ENCODE peak calls at places on chromosomes 1 and 21, in five cellular contexts. G is PC-9, U is astrocyte of the cerebellum, H is ovary, M is heart right ventricle. C is an unnamed sample.

GRCh38 chr1:30536530-30536929 is 186.9 kb downstream of the MATN1 start:
- DNase-seq in H (no peak), M (no peak), G (no peak), U (no peak), C (no peak)

GRCh38 chr21:28671549-28672195 is 321.0 kb downstream of the LTN1 start:
- DNase-seq in H (no peak), G (no peak), M (no peak), U (no peak), C (no peak)

GRCh38 chr1:19272064-19272463 is 16.5 kb downstream of the AKR7A3 start:
- DNase-seq in G (no peak), U (no peak), H (no peak), M (no peak), C (no peak)

GRCh38 chr1:236365999-236366570 is 28.0 kb upstream of the EDARADD start:
- DNase-seq in M (no peak), G (no peak), U (no peak), H (no peak), C (no peak)

GRCh38 chr1:233445737-233446136 is 118.2 kb downstream of the MAP3K21 start:
- DNase-seq in G (no peak), H (no peak), U (no peak), M (no peak), C (no peak)

GRCh38 chr1:10665930-10666850 is 130.3 kb downstream of the CASZ1 start:
- DNase-seq in U (no peak), H (no peak), M (peak), G (no peak), C (no peak)

GRCh38 chr1:234433563-234434285 is 45.3 kb downstream of the TARBP1 start:
- DNase-seq in G (peak), H (no peak), M (no peak), U (no peak), C (peak)

GRCh38 chr1:116405241-116406135 is 32.4 kb downstream of the ATP1A1 start:
- DNase-seq in G (no peak), U (no peak), M (no peak), H (no peak), C (no peak)

GRCh38 chr1:41370756-41371420 is 9.7 kb downstream of the FOXO6 start:
- DNase-seq in G (no peak), M (no peak), U (no peak), H (peak), C (no peak)

GRCh38 chr1:42567038-42567437 is 91.2 kb upstream of the PPIH start:
- DNase-seq in G (no peak), U (no peak), M (no peak), H (no peak), C (no peak)

GRCh38 chr21:43322311-43322710 is 104.6 kb downstream of the SIK1 start:
- DNase-seq in H (no peak), M (no peak), U (no peak), G (no peak), C (no peak)

GRCh38 chr1:71733121-71733520 is 549.2 kb downstream of the NEGR1 start:
- DNase-seq in H (no peak), G (no peak), U (no peak), M (no peak), C (no peak)

GRCh38 chr1:94660994-94661393 is 119.4 kb upstream of the F3 start:
- DNase-seq in H (no peak), M (no peak), U (no peak), G (no peak), C (no peak)

GRCh38 chr1:172360960-172361359 is 59.5 kb upstream of the C1orf105 start:
- DNase-seq in M (no peak), G (no peak), U (no peak), H (no peak), C (no peak)

GRCh38 chr1:9852410-9853301 is 28.9 kb upstream of the CLSTN1 start:
- DNase-seq in M (no peak), U (peak), G (no peak), H (no peak), C (peak)

GRCh38 chr1:101929343-101929742 is 67.4 kb downstream of the OLFM3 start:
- DNase-seq in M (no peak), G (no peak), H (no peak), U (no peak), C (no peak)

GRCh38 chr1:116504308-116505156 is 66.3 kb downstream of the CD58 start:
- DNase-seq in M (peak), U (no peak), G (peak), H (no peak), C (peak)

GRCh38 chr1:15848929-15849774 is 1.6 kb downstream of the SPEN start:
- DNase-seq in H (peak), G (peak), U (peak), M (peak), C (peak)

GRCh38 chr21:42102063-42102462 is 30.9 kb downstream of the UMODL1 start:
- DNase-seq in M (no peak), U (peak), G (no peak), H (no peak), C (no peak)

GRCh38 chr1:206674745-206675175 is 9.9 kb upstream of the MAPKAPK2 start:
- DNase-seq in U (peak), G (peak), H (peak), M (no peak), C (peak)

GRCh38 chr1:119787776-119788175 is 19.1 kb upstream of the HMGCS2 start:
- DNase-seq in H (no peak), M (no peak), G (peak), U (peak), C (peak)

GRCh38 chr21:36384885-36385232 is 333 bp upstream of the CHAF1B start:
- DNase-seq in G (no peak), H (no peak), U (no peak), M (no peak), C (no peak)
- H3K4me3 ChIP-seq in G (peak), H (peak), U (peak), M (peak), C (peak)

DNA sequence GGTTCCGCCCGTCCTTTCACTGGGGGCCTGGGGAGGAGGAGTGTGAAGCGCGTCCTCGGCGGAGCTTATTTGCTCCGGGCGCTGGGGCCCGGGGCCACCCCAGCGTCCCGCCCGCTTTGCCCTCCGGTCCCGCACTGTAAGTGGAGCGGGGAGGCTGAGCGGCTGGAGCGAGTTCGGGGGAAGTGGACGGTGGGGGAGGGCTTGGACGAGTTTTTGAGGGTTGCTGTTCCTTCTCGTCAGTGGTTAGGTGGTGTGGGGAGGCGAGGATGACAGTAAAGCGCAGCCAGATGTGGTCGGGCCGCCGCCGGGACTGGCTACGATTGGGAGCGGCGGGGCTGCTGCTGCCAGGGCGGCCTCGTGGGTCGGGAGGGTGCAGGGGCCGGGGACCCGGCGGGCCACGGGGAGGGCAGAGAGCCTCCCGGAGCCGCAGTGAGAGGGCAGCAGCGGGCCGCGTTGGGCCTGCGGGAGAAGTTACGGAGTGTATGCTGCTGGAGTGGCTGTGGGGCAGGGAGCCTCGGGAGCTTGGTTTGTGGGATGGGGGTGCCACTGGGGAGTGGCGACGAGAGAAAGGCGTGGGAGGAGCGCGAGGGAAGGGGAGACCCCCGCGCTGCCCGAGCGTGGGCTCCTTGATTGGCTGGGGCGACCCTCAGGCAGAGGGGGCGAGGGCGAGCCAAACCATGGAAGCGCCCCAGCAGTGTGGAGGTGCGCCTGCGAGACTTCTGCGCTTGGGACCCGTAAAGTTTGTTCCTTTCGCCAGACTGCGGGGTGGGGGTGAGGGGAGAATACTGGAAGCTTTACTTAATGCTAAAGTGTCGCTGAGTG is 2.1 kb downstream of the ADGRL2 start:
- DNase-seq in G (no peak), M (peak), H (peak), U (no peak), C (peak)
- TF ChIP-seq CTCF in G (peak), M (peak), H (peak), U (peak), C (peak)

GRCh38 chr1:32105338-32105737 is 2.5 kb upstream of the KPNA6 start:
- DNase-seq in G (no peak), U (no peak), M (no peak), H (no peak), C (no peak)
- H3K4me3 ChIP-seq in G (no peak), U (no peak), M (no peak), H (no peak), C (no peak)

GRCh38 chr1:222387020-222387816 is 160.7 kb downstream of the HHIPL2 start:
- DNase-seq in M (no peak), H (no peak), G (no peak), U (no peak), C (no peak)
- TF ChIP-seq CTCF in M (no peak), H (no peak), G (no peak), U (peak), C (peak)

C was measured in fibroblast of the aortic adventitia.